ENCODE peak calls at places on chromosome 7, in ten cellular contexts. V is iris pigment epithelial cell; Y is SK-MEL-5; Q is prostate gland; S is brain microvascular endothelial cell; G is OCI-M1; X is NCI-H2081 treated with DMSO at 0.1 percent for 48 hours; W is D341Med; M is AG04449; F is CD4-positive, alpha-beta T cell. L is an unnamed sample.

GRCh38 chr7:89002942-89003618 is 207.5 kb upstream of the TEX47 start:
- DNase-seq in V (no peak), S (no peak), W (no peak), G (peak), Y (peak), M (no peak), Q (no peak), X (no peak), F (no peak), L (no peak)

GRCh38 chr7:130668258-130669050 is at the start of gene COPG2:
- DNase-seq in X (peak), F (peak), Y (peak), G (peak), Q (peak), V (peak), M (no peak), W (peak), S (peak), L (no peak)

GRCh38 chr7:12921751-12922345 is 234.4 kb downstream of the ARL4A start:
- DNase-seq in G (no peak), F (no peak), M (no peak), Y (no peak), W (no peak), S (no peak), V (no peak), Q (no peak), X (no peak), L (no peak)

GRCh38 chr7:41785265-41785664 is 82.4 kb upstream of the INHBA start:
- DNase-seq in F (no peak), Y (no peak), M (no peak), S (no peak), W (no peak), V (no peak), G (no peak), Q (no peak), X (no peak), L (no peak)

GRCh38 chr7:69620650-69621049 is 22.4 kb downstream of the AUTS2 start:
- DNase-seq in M (no peak), X (no peak), W (no peak), Y (no peak), F (no peak), V (no peak), G (no peak), Q (no peak), S (no peak), L (no peak)

GRCh38 chr7:28707291-28707690 is 250.8 kb downstream of the TRIL start:
- DNase-seq in G (no peak), V (no peak), W (no peak), M (no peak), S (no peak), Y (no peak), F (no peak), X (no peak), Q (no peak), L (no peak)

GRCh38 chr7:115133248-115133647 is 211.4 kb downstream of the MDFIC start:
- DNase-seq in X (no peak), Q (no peak), V (no peak), G (no peak), Y (no peak), M (no peak), S (no peak), F (no peak), W (no peak), L (no peak)

GRCh38 chr7:8151161-8151560 is 110.8 kb downstream of the ICA1 start:
- DNase-seq in V (no peak), G (no peak), F (no peak), S (no peak), W (no peak), X (no peak), Q (no peak), M (no peak), Y (no peak), L (no peak)

GRCh38 chr7:150993511-150993910 is 2.7 kb downstream of the NOS3 start:
- DNase-seq in W (no peak), S (no peak), X (no peak), Q (no peak), V (no peak), Y (no peak), M (no peak), F (no peak), G (no peak), L (no peak)

GRCh38 chr7:81604075-81604807 is 165.6 kb downstream of the HGF start:
- DNase-seq in Q (no peak), X (no peak), M (no peak), F (no peak), G (no peak), W (no peak), V (peak), Y (peak), S (peak), L (peak)

GRCh38 chr7:92762853-92763252 is 73.5 kb downstream of the CDK6 start:
- DNase-seq in W (no peak), F (no peak), Q (no peak), X (no peak), M (no peak), G (no peak), S (no peak), V (no peak), Y (no peak), L (no peak)

L was measured in non-pigmented ciliary epithelial cell.